ENCODE peak calls at places on chromosomes 12 and 14, in eight cellular contexts. G, S, Q, E, V, K, I and J are unnamed samples.

GRCh38 chr14:73714656-73715081 is 485 bp upstream of the PNMA1 start:
- DNase-seq in G (no peak), S (no peak), Q (peak), E (no peak), V (no peak), K (no peak), I (no peak), J (no peak)

GRCh38 chr12:72511906-72512305 is 239.7 kb downstream of the TRHDE start:
- DNase-seq in G (no peak), S (no peak), Q (no peak), E (no peak), V (no peak), K (no peak), I (no peak), J (no peak)

GRCh38 chr14:68386950-68387779 is 405.7 kb downstream of the ZFP36L1 start:
- DNase-seq in G (no peak), S (no peak), Q (no peak), E (no peak), V (no peak), K (no peak), I (no peak), J (no peak)

GRCh38 chr14:106459971-106460730 is 933.8 kb downstream of the TMEM121 start:
- DNase-seq in G (peak), S (no peak), Q (peak), E (no peak), V (peak), K (peak), I (no peak), J (peak)

GRCh38 chr14:54475187-54475881 is 13.4 kb downstream of the GMFB start:
- DNase-seq in G (no peak), S (no peak), Q (no peak), E (no peak), V (no peak), K (no peak), I (no peak), J (no peak)

GRCh38 chr12:115322275-115322674 is 638.3 kb upstream of the TBX3 start:
- DNase-seq in G (no peak), S (no peak), Q (peak), E (no peak), V (no peak), K (no peak), I (peak), J (no peak)

GRCh38 chr14:21258889-21259787 is 10.1 kb downstream of the HNRNPC start:
- DNase-seq in G (no peak), S (no peak), Q (no peak), E (no peak), V (no peak), K (no peak), I (no peak), J (no peak)

GRCh38 chr12:116241157-116241772 is 36.2 kb downstream of the MED13L start:
- DNase-seq in G (no peak), S (no peak), Q (peak), E (no peak), V (no peak), K (no peak), I (no peak), J (no peak)

GRCh38 chr14:95262511-95262891 is 57.2 kb downstream of the CLMN start:
- DNase-seq in G (no peak), S (no peak), Q (no peak), E (no peak), V (no peak), K (no peak), I (no peak), J (no peak)